ENCODE peak calls at places on chromosomes 12 and 14, in four cellular contexts. L, M, R and W are unnamed samples.

GRCh38 chr12:110590806-110591326 is 7.7 kb upstream of the PPTC7 start:
- DNase-seq in L (peak; percentile 79), M (no peak), R (no peak), W (peak; percentile 76)

GRCh38 chr14:72518809-72519377 is 375.0 kb downstream of the DPF3 start:
- DNase-seq in L (no peak), M (no peak), R (no peak), W (peak; percentile 69)

GRCh38 chr12:115023279-115023678 is 339.3 kb upstream of the TBX3 start:
- DNase-seq in L (peak; percentile 32), M (no peak), R (no peak), W (no peak)

GRCh38 chr12:64610092-64610659 is at the start of gene RASSF3:
- DNase-seq in L (peak; percentile 72), M (peak; percentile 90), R (peak; percentile 38), W (peak; percentile 91)

GRCh38 chr12:130961921-130962326 is 8.2 kb downstream of the ADGRD1 start:
- DNase-seq in L (no peak), M (no peak), R (no peak), W (peak; percentile 19)

GRCh38 chr14:29016050-29016900 is 249.7 kb downstream of the FOXG1 start:
- DNase-seq in L (peak; percentile 53), M (peak; percentile 66), R (no peak), W (peak; percentile 27)

GRCh38 chr12:34400423-34400881 is 378.2 kb downstream of the ALG10 start:
- DNase-seq in L (no peak), M (no peak), R (no peak), W (no peak)

GRCh38 chr12:11761869-11762567 is 112.5 kb downstream of the ETV6 start:
- DNase-seq in L (no peak), M (no peak), R (no peak), W (peak; percentile 74)

GRCh38 chr14:100383727-100384158 is 60.6 kb downstream of the SLC25A47 start:
- DNase-seq in L (peak; percentile 78), M (peak; percentile 85), R (no peak), W (peak; percentile 65)

GRCh38 chr14:102590667-102591099 is 1.8 kb upstream of the RCOR1 start:
- DNase-seq in L (peak; percentile 66), M (peak; percentile 49), R (peak; percentile 54), W (peak; percentile 74)

GRCh38 chr14:29098625-29099024 is 332.0 kb downstream of the FOXG1 start:
- DNase-seq in L (no peak), M (no peak), R (no peak), W (no peak)

GRCh38 chr12:132550014-132550802 is 60.2 kb downstream of the LRCOL1 start:
- DNase-seq in L (peak; percentile 28), M (peak; percentile 82), R (no peak), W (no peak)

GRCh38 chr12:15720299-15720698 is 68.9 kb downstream of the EPS8 start:
- DNase-seq in L (peak; percentile 50), M (no peak), R (no peak), W (no peak)

GRCh38 chr12:96434107-96434506 is 33.9 kb upstream of the CDK17 start:
- DNase-seq in L (peak; percentile 68), M (no peak), R (no peak), W (peak; percentile 38)
- TF ChIP-seq EZH2phosphoT487 in L (no peak), M (no peak), R (no peak), W (no peak)

GRCh38 chr12:66638666-66639065 is 40.2 kb downstream of the GRIP1 start:
- DNase-seq in L (no peak), M (no peak), R (no peak), W (no peak)

GRCh38 chr12:66637693-66638301 is 41.1 kb downstream of the GRIP1 start:
- DNase-seq in L (no peak), M (no peak), R (no peak), W (no peak)

GRCh38 chr12:66633676-66634075 is 45.2 kb downstream of the GRIP1 start:
- DNase-seq in L (no peak), M (no peak), R (no peak), W (no peak)

GRCh38 chr12:66641057-66641456 is 37.8 kb downstream of the GRIP1 start:
- DNase-seq in L (no peak), M (no peak), R (no peak), W (no peak)

GRCh38 chr12:66636771-66637170 is 42.1 kb downstream of the GRIP1 start:
- DNase-seq in L (no peak), M (peak; percentile 12), R (no peak), W (no peak)
- TF ChIP-seq EZH2phosphoT487 in L (no peak), M (no peak), R (no peak), W (no peak)

DNA sequence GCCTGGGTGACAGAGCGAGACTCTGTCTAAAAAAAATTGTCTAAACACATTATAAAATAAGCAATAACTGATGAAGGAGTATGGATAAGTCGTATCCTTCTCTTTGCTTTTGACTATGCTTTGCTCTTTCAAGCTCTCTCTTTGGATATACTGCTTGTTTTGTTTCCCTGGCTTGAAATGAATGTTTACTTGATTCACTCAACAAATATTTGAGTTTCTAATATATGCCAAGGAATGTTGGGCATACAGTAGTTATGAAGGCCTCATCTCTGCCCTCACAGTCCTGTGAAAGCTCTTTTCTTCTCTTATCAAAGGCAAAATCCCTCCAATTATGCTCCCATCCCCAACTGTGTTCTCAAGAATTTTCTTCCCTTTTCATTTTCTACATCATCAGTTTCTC is 123.5 kb downstream of the PTPRR start:
- DNase-seq in L (peak; percentile 21), M (no peak), R (no peak), W (no peak)
- TF ChIP-seq EZH2phosphoT487 in L (no peak), M (no peak), R (no peak), W (no peak)

DNA sequence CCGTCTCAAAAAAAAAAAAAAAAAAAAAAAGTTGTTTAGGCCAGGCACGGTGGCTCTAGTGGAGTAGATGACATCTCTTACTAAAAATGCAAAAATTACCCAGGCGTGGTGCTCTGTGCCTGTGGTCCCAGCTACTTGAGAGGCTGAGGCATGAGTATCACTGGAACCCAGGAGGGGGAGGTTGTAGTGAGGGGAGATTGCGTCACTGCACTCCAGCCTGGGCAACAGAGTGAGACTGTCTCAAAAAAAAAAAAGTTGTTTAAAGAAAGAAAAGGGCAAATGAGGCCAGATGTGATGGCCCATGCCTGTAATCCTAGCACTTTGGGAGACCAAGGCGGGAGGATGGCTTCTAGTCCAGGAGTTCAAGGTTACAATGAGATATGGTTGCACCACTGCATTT is 36.6 kb upstream of the SPPL3 start:
- DNase-seq in L (peak; percentile 40), M (no peak), R (no peak), W (no peak)
- TF ChIP-seq EZH2phosphoT487 in L (no peak), M (no peak), R (no peak), W (no peak)

GRCh38 chr12:51152953-51153352 is 20.0 kb downstream of the TFCP2 start:
- DNase-seq in L (no peak), M (no peak), R (no peak), W (no peak)
- TF ChIP-seq EZH2phosphoT487 in L (no peak), M (no peak), R (no peak), W (no peak)

GRCh38 chr14:20328705-20329104 is 4.4 kb downstream of the CCNB1IP1 start:
- DNase-seq in L (no peak), M (no peak), R (no peak), W (no peak)

GRCh38 chr14:20331048-20331613 is 1.9 kb downstream of the CCNB1IP1 start:
- DNase-seq in L (no peak), M (no peak), R (no peak), W (no peak)

GRCh38 chr14:20332386-20332945 is 613 bp downstream of the CCNB1IP1 start:
- DNase-seq in L (peak; percentile 53), M (peak; percentile 22), R (no peak), W (no peak)

GRCh38 chr14:20329355-20329754 is 3.7 kb downstream of the CCNB1IP1 start:
- DNase-seq in L (no peak), M (no peak), R (no peak), W (no peak)

DNA sequence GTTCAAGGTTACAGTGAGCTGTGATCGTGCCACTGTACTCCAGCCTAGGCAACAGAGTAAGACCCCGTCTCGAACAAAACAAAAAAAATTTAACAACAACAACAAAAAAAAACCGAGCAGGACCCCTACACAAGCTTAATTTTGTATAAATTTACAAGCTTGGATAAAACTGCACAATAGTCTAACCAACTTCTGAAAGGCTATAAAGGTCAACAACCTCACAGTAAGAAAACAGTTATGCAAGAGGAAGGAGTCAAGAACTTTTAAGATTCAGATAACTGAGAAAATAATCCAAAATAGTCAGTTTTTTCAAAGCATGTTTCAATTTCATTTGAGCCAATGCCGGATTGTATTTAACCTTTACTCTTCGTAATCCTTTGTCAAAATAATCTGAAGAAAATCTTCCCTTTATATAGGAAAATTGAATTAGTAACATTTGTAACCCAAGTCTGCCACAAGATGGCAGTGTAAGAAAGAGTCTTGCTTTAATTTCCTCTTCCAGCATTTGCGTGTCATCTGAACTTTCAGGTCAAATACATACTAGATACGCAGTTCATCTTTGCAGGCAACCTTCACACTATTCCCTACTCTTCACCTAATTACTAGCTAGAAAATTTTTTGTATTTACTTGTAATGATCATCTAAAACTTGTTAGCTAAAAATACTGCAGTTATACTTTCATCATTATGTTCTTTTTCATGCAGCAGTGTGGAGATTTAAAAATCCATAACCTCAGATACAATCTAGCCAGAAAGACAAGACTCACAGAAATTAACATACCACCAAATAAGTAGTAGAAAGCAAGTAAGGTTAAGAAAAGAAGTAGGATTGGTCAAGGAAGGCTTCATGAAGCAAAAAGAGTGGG is 5.8 kb downstream of the CCNB1IP1 start:
- DNase-seq in L (peak; percentile 78), M (peak; percentile 65), R (peak; percentile 58), W (peak; percentile 79)
- TF ChIP-seq EZH2phosphoT487 in L (no peak), M (no peak), R (no peak), W (no peak)